ENCODE peak calls at places on chromosomes 16 and 17, in eight cellular contexts. E, F, X, A, S, G, W and D are unnamed samples. For H3K4me1, the result is how much of the 10 kb centered on the place peaks cover.

GRCh38 chr17:8384801-8385335 is 1.9 kb upstream of the RPL26 start:
- DNase-seq in X (no peak), G (peak), W (no peak), E (no peak), F (no peak), A (no peak), S (peak), D (no peak)

GRCh38 chr16:19843371-19843770 is 41.3 kb downstream of the GPRC5B start:
- DNase-seq in W (no peak), A (no peak), G (no peak), S (no peak), F (no peak), X (no peak), E (no peak), D (no peak)

GRCh38 chr17:73357318-73357717 is 45.5 kb upstream of the CDC42EP4 start:
- DNase-seq in W (no peak), G (no peak), S (no peak), E (no peak), A (no peak), X (peak), F (no peak), D (no peak)

GRCh38 chr16:74297296-74297665 is 667 bp downstream of the PSMD7 start:
- DNase-seq in W (peak), A (peak), F (no peak), S (peak), G (no peak), X (peak), E (no peak), D (no peak)

GRCh38 chr16:56561126-56561525 is 3.7 kb upstream of the MT4 start:
- DNase-seq in W (no peak), X (no peak), G (no peak), E (no peak), A (no peak), S (no peak), F (no peak), D (no peak)

GRCh38 chr17:81651692-81652091 is 4.7 kb downstream of the PDE6G start:
- DNase-seq in A (peak), F (no peak), G (no peak), W (no peak), X (peak), S (no peak), E (no peak), D (no peak)

GRCh38 chr16:4706871-4707270 is 13.5 kb downstream of the NUDT16L1 start:
- DNase-seq in E (no peak), F (no peak), W (no peak), S (no peak), X (no peak), G (no peak), A (no peak), D (no peak)

GRCh38 chr17:73588291-73589095 is 55.8 kb downstream of the SDK2 start:
- DNase-seq in F (no peak), X (peak), S (no peak), W (no peak), A (no peak), E (no peak), G (no peak), D (no peak)

GRCh38 chr16:4944333-4945281 is 7.7 kb upstream of the PPL start:
- DNase-seq in G (peak), S (peak), F (peak), X (peak), W (peak), A (peak), E (peak), D (no peak)

GRCh38 chr17:72267601-72268000 is 146.8 kb downstream of the SOX9 start:
- DNase-seq in A (no peak), S (no peak), W (no peak), X (no peak), G (no peak), E (no peak), F (no peak), D (no peak)

GRCh38 chr17:30716461-30717289 is 107.8 kb downstream of the CRLF3 start:
- DNase-seq in X (peak), S (peak), E (no peak), F (no peak), A (no peak), G (no peak), W (no peak), D (no peak)

GRCh38 chr17:79633937-79634813 is 23.3 kb upstream of the RBFOX3 start:
- DNase-seq in S (no peak), G (no peak), W (peak), F (peak), A (no peak), E (peak), X (peak), D (peak)

GRCh38 chr17:28174352-28175046 is 132.0 kb downstream of the NLK start:
- DNase-seq in W (no peak), G (no peak), F (no peak), S (no peak), E (no peak), A (no peak), X (no peak), D (no peak)

GRCh38 chr16:88866151-88866920 is at the start of gene PABPN1L:
- DNase-seq in G (no peak), F (no peak), A (no peak), X (no peak), S (no peak), W (no peak), E (no peak), D (no peak)

GRCh38 chr17:73342549-73343167 is 30.9 kb upstream of the CDC42EP4 start:
- DNase-seq in X (no peak), W (no peak), F (no peak), E (no peak), S (peak), A (no peak), G (no peak), D (no peak)

GRCh38 chr17:81696218-81696941 is 6.8 kb upstream of the MRPL12 start:
- DNase-seq in G (no peak), A (no peak), X (no peak), F (no peak), E (no peak), W (no peak), S (no peak), D (no peak)

GRCh38 chr17:82973456-82974135 is 105.8 kb upstream of the METRNL start:
- DNase-seq in G (no peak), A (no peak), F (no peak), E (no peak), X (peak), W (no peak), S (no peak), D (peak)

GRCh38 chr16:79286646-79287423 is 313.7 kb downstream of the MAF start:
- DNase-seq in F (no peak), W (peak), E (peak), S (peak), G (no peak), X (no peak), A (no peak), D (no peak)

GRCh38 chr17:29835438-29836351 is 94.3 kb downstream of the SSH2 start:
- DNase-seq in W (peak), E (peak), G (no peak), F (no peak), S (peak), X (no peak), A (no peak), D (no peak)

GRCh38 chr17:74748279-74748528 is 224 bp upstream of the NHERF1 start:
- DNase-seq in F (no peak), S (no peak), W (no peak), G (no peak), E (no peak), X (no peak), A (no peak), D (no peak)

GRCh38 chr17:37094391-37094790 is 145.6 kb downstream of the AATF start:
- DNase-seq in F (no peak), E (no peak), A (no peak), S (no peak), G (no peak), W (no peak), X (no peak), D (no peak)

DNA sequence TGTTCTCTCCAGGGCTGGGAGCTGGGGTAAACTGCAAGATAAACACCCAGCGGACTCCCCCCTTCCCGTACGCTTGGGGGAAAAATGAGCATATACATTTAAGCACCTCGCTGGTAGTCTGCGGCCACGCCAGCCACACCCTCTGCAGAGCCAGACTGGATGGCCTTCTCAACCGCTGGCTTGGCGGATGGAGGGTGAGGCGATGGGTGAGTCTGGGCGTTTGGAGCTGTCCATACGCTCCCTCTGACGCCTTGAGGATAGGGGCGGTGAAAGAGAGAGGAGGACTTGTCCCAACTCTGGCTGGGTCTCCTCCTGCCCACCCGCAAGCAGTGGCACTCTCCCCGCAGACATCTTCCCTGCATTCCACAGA is 1.0 kb downstream of the ITGA3 start:
- DNase-seq in W (peak), S (peak), F (no peak), E (peak), X (no peak), G (no peak), A (no peak), D (no peak)
- H3K4me1 ChIP-seq in W (under half), S (under half), F (half or more), E (half or more), X (half or more), G (half or more), A (under half), D (half or more)

GRCh38 chr17:55238197-55238930 is 26.4 kb upstream of the HLF start:
- DNase-seq in A (peak), G (peak), X (peak), E (peak), W (peak), S (peak), F (peak), D (peak)

GRCh38 chr17:55241097-55241496 is 23.7 kb upstream of the HLF start:
- DNase-seq in G (no peak), X (no peak), S (no peak), F (no peak), W (no peak), E (no peak), A (no peak), D (no peak)

GRCh38 chr17:55237826-55238196 is 26.9 kb upstream of the HLF start:
- DNase-seq in X (no peak), G (no peak), W (no peak), F (no peak), E (no peak), S (no peak), A (no peak), D (no peak)

GRCh38 chr17:55237268-55237667 is 27.5 kb upstream of the HLF start:
- DNase-seq in S (no peak), G (no peak), A (no peak), F (no peak), W (no peak), E (no peak), X (no peak), D (no peak)

DNA sequence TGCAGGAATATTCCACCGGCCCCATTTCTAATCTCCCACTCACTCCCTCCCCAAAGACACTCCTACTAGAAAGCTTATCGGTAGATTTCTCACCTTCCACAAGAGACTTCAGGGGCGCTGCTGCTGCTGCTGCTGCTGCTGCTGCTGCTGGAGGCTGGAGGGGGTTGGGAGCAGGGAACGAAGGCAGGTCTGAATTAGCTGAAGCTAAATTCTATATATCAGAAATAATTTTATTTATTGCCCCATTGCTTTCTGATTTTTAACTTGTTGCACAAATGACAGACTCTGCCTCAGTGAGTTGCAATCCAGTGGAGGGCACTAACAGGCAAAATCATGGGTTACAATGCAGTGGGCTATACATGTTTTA is 25.8 kb upstream of the HLF start:
- DNase-seq in W (no peak), E (no peak), A (peak), F (no peak), G (no peak), X (peak), S (peak), D (no peak)
- H3K4me3 ChIP-seq in W (no peak), E (peak), A (peak), F (peak), G (peak), X (peak), S (peak), D (peak)

GRCh38 chr16:3179651-3180050 is 8.4 kb upstream of the OR1F1 start:
- DNase-seq in S (no peak), A (no peak), E (no peak), W (no peak), F (no peak), X (no peak), G (no peak), D (no peak)

GRCh38 chr16:3186946-3187690 is 886 bp upstream of the OR1F1 start:
- DNase-seq in E (no peak), S (no peak), F (no peak), A (no peak), X (no peak), G (no peak), W (no peak), D (no peak)

GRCh38 chr16:3183445-3184139 is 4.4 kb upstream of the OR1F1 start:
- DNase-seq in X (no peak), W (no peak), F (no peak), G (no peak), S (no peak), E (no peak), A (no peak), D (no peak)

GRCh38 chr16:3180445-3180878 is 7.5 kb upstream of the OR1F1 start:
- DNase-seq in W (no peak), A (peak), X (no peak), S (peak), G (no peak), E (no peak), F (no peak), D (no peak)

GRCh38 chr16:3182608-3183444 is 5.2 kb upstream of the OR1F1 start:
- DNase-seq in F (no peak), W (peak), E (peak), S (peak), X (peak), G (no peak), A (peak), D (no peak)
- TF ChIP-seq POLR2AphosphoS5 in F (no peak), W (no peak), E (no peak), S (no peak), X (no peak), G (no peak), A (no peak), D (no peak)

GRCh38 chr17:67358612-67359011 is 7.8 kb downstream of the PSMD12 start:
- DNase-seq in E (no peak), X (no peak), F (no peak), G (no peak), A (no peak), W (no peak), S (no peak), D (no peak)

GRCh38 chr17:67360880-67361279 is 5.5 kb downstream of the PSMD12 start:
- DNase-seq in A (no peak), X (no peak), S (no peak), W (no peak), E (no peak), F (no peak), G (no peak), D (no peak)

GRCh38 chr17:67362173-67362572 is 4.2 kb downstream of the PSMD12 start:
- DNase-seq in W (no peak), E (no peak), S (no peak), F (no peak), A (no peak), G (no peak), X (no peak), D (no peak)

GRCh38 chr17:67364847-67365761 is 1.3 kb downstream of the PSMD12 start:
- DNase-seq in X (no peak), S (no peak), E (no peak), F (no peak), A (peak), W (no peak), G (no peak), D (no peak)

GRCh38 chr17:67359960-67360817 is 6.2 kb downstream of the PSMD12 start:
- DNase-seq in G (peak), A (peak), S (peak), E (no peak), X (peak), W (no peak), F (no peak), D (no peak)
- H3K4me1 ChIP-seq in G (under half), A (under half), S (under half), E (half or more), X (under half), W (under half), F (half or more), D (half or more)

GRCh38 chr17:20201059-20201458 is 191.9 kb downstream of the SPECC1 start:
- DNase-seq in X (no peak), S (no peak), F (no peak), G (no peak), A (no peak), E (no peak), W (no peak), D (no peak)

GRCh38 chr17:20200016-20200788 is 191.0 kb downstream of the SPECC1 start:
- DNase-seq in G (no peak), F (no peak), W (no peak), A (no peak), S (no peak), E (no peak), X (no peak), D (no peak)

GRCh38 chr17:20196314-20196713 is 187.2 kb downstream of the SPECC1 start:
- DNase-seq in S (no peak), W (no peak), E (no peak), A (no peak), F (no peak), X (no peak), G (no peak), D (no peak)

GRCh38 chr17:20202141-20202574 is 193.0 kb downstream of the SPECC1 start:
- DNase-seq in F (no peak), E (no peak), S (peak), W (peak), G (no peak), A (no peak), X (no peak), D (no peak)

GRCh38 chr17:20197527-20197926 is 188.4 kb downstream of the SPECC1 start:
- DNase-seq in S (no peak), A (no peak), G (no peak), X (no peak), F (no peak), E (no peak), W (no peak), D (no peak)
- H3K4me3 ChIP-seq in S (no peak), A (no peak), G (no peak), X (no peak), F (no peak), E (no peak), W (no peak), D (no peak)

GRCh38 chr16:12673466-12673865 is 130.2 kb downstream of the CPPED1 start:
- DNase-seq in A (no peak), E (no peak), W (no peak), F (no peak), G (no peak), S (no peak), X (no peak), D (no peak)
- TF ChIP-seq POLR2AphosphoS5 in A (no peak), E (no peak), W (no peak), F (no peak), G (no peak), S (no peak), X (no peak), D (no peak)

DNA sequence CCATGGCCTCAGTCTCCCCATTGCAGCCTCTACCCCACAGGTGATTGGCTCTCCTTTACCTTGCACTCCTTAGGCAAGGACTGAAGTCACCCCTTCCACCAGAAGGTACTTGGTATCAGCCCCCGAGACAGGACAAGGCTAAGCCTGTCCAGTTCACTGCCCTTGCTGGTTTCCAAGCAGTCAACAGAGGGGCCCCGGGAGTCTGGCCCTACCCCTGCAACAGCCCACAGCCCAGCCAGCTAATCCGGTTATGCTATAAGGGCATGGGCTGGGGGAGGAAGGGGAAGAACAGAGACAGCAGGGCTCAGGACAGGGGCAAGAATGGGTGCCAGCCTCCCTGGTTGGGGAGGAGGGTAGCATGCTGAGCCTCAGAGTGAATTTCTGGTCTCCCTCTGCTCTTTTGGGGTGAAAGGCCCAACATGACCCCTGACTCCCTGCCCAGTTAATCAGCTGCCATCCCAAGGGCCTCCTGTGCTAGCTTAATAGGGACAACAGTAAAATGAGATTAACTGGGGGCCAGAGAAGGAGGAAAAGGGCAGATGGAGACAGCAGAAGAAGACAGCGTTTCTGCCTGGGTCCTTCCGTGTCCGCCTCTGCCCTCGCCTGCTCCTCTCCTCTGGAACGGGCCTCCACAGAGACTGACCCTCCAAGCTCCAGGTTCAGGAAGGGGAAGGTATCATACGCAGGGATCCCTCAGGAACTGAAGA is 10.7 kb downstream of the DLG4 start:
- DNase-seq in S (no peak), A (no peak), G (no peak), X (no peak), E (no peak), F (no peak), W (no peak), D (no peak)
- H3K4me1 ChIP-seq in S (under half), A (under half), G (under half), X (under half), E (under half), F (under half), W (under half), D (half or more)

GRCh38 chr17:61284174-61284573 is 115.5 kb upstream of the TBX2 start:
- DNase-seq in F (no peak), S (no peak), E (no peak), A (no peak), G (no peak), X (no peak), W (no peak), D (no peak)
- H3K4me3 ChIP-seq in F (no peak), S (no peak), E (no peak), A (no peak), G (no peak), X (no peak), W (no peak), D (no peak)